ENCODE peak calls at places on chromosomes 16 and 17, in eight cellular contexts. W is K562, L is sigmoid colon, I is stomach, H is esophagus muscularis mucosa, C is H1, F is suprapubic skin, Z is SK-N-SH. D is an unnamed sample.

GRCh38 chr17:78124081-78124835 is 4.3 kb downstream of the TMC6 start:
- DNase-seq in Z (no peak), I (no peak), W (no peak), L (no peak), C (no peak), F (no peak), H (no peak), D (peak)

GRCh38 chr16:11681977-11682654 is 13.9 kb downstream of the SNN start:
- DNase-seq in H (no peak), F (peak), L (peak), Z (no peak), C (no peak), W (no peak), I (peak), D (peak)

GRCh38 chr16:2836646-2837508 is 6.8 kb downstream of the ZG16B start:
- DNase-seq in H (no peak), Z (no peak), L (no peak), W (no peak), I (no peak), F (no peak), C (no peak), D (no peak)

GRCh38 chr17:67671492-67671891 is 46.2 kb upstream of the NOL11 start:
- DNase-seq in I (peak), C (no peak), H (no peak), Z (peak), W (no peak), L (no peak), F (no peak), D (no peak)

GRCh38 chr17:59335685-59336084 is 4.2 kb downstream of the YPEL2 start:
- DNase-seq in Z (no peak), L (no peak), H (no peak), F (no peak), W (no peak), C (no peak), I (no peak), D (no peak)

GRCh38 chr17:65677932-65678331 is 116.5 kb upstream of the AXIN2 start:
- DNase-seq in W (no peak), I (no peak), L (no peak), H (no peak), F (no peak), C (no peak), Z (no peak), D (no peak)

GRCh38 chr17:41917192-41917591 is 1.6 kb downstream of the ACLY start:
- DNase-seq in W (no peak), I (no peak), C (no peak), L (no peak), H (no peak), F (no peak), Z (no peak), D (no peak)

GRCh38 chr17:73691321-73691766 is 47.1 kb upstream of the SDK2 start:
- DNase-seq in L (no peak), W (no peak), I (no peak), F (no peak), Z (no peak), H (peak), C (peak), D (no peak)

GRCh38 chr16:46573008-46573833 is 48.0 kb downstream of the SHCBP1 start:
- DNase-seq in I (no peak), Z (no peak), F (no peak), C (no peak), L (no peak), H (no peak), W (peak), D (no peak)

GRCh38 chr16:15660203-15660601 is 10.2 kb downstream of the NDE1 start:
- DNase-seq in W (no peak), C (no peak), L (peak), F (no peak), Z (no peak), I (no peak), H (no peak), D (no peak)

GRCh38 chr17:40533896-40534295 is 31.4 kb downstream of the CCR7 start:
- DNase-seq in L (peak), I (no peak), C (no peak), F (no peak), W (no peak), Z (no peak), H (no peak), D (no peak)

GRCh38 chr16:29804455-29805231 is 1.7 kb upstream of the MAZ start:
- DNase-seq in L (peak), C (no peak), H (no peak), F (no peak), Z (no peak), I (peak), W (peak), D (peak)

GRCh38 chr17:419073-419735 is 66.6 kb upstream of the RPH3AL start:
- DNase-seq in C (no peak), I (no peak), L (no peak), F (no peak), Z (no peak), H (no peak), W (no peak), D (peak)

GRCh38 chr16:3793161-3793576 is 75.8 kb upstream of the TRAP1 start:
- DNase-seq in W (no peak), Z (no peak), C (no peak), L (peak), F (peak), H (no peak), I (no peak), D (no peak)

GRCh38 chr17:35799942-35800341 is 4.5 kb upstream of the MMP28 start:
- DNase-seq in Z (peak), L (peak), H (no peak), W (no peak), F (no peak), I (peak), C (no peak), D (peak)

GRCh38 chr17:81722184-81723120 is 10.4 kb downstream of the SLC25A10 start:
- DNase-seq in H (no peak), W (peak), I (peak), L (peak), C (peak), Z (peak), F (no peak), D (peak)

GRCh38 chr17:17806035-17806434 is 30.8 kb downstream of the SREBF1 start:
- DNase-seq in H (no peak), Z (no peak), W (no peak), L (no peak), I (no peak), C (no peak), F (no peak), D (no peak)

GRCh38 chr17:50047488-50048126 is 8.3 kb upstream of the ITGA3 start:
- DNase-seq in L (no peak), H (no peak), C (no peak), I (no peak), Z (no peak), W (no peak), F (no peak), D (no peak)

GRCh38 chr16:27436065-27436464 is 34.1 kb downstream of the IL21R start:
- DNase-seq in W (no peak), I (no peak), C (peak), H (peak), Z (no peak), F (peak), L (peak), D (no peak)

GRCh38 chr16:54175169-54175551 is 111.4 kb downstream of the IRX3 start:
- DNase-seq in Z (no peak), F (no peak), H (no peak), I (no peak), C (no peak), L (no peak), W (no peak), D (no peak)

GRCh38 chr17:58362368-58363014 is 10.5 kb upstream of the SUPT4H1 start:
- DNase-seq in H (no peak), C (no peak), W (no peak), L (no peak), I (no peak), F (no peak), Z (no peak), D (no peak)

GRCh38 chr17:50428831-50429424 is 2.9 kb downstream of the ACSF2 start:
- DNase-seq in I (no peak), F (no peak), C (no peak), W (no peak), H (no peak), L (no peak), Z (no peak), D (peak)

GRCh38 chr16:56090076-56090475 is 101.2 kb upstream of the GNAO1 start:
- DNase-seq in I (no peak), F (no peak), Z (no peak), W (no peak), C (no peak), H (no peak), L (no peak), D (no peak)

GRCh38 chr17:51640108-51640622 is 379.8 kb downstream of the UTP18 start:
- DNase-seq in L (no peak), W (peak), H (no peak), Z (peak), I (no peak), F (no peak), C (peak), D (no peak)

GRCh38 chr16:82865412-82865811 is 238.6 kb downstream of the CDH13 start:
- DNase-seq in C (no peak), W (no peak), L (no peak), Z (no peak), F (no peak), H (no peak), I (no peak), D (no peak)

GRCh38 chr17:33968350-33969044 is 286.6 kb upstream of the CCL2 start:
- DNase-seq in W (peak), L (no peak), C (no peak), F (no peak), H (no peak), I (no peak), Z (no peak), D (no peak)

GRCh38 chr17:8922923-8923322 is 42.6 kb downstream of the PIK3R5 start:
- DNase-seq in W (no peak), I (no peak), Z (no peak), L (no peak), H (peak), F (no peak), C (no peak), D (no peak)

GRCh38 chr17:33057564-33057963 is 65.9 kb downstream of the SPACA3 start:
- DNase-seq in Z (no peak), C (no peak), W (no peak), I (no peak), F (no peak), H (no peak), L (no peak), D (no peak)

GRCh38 chr16:28204622-28205021 is 7.1 kb downstream of the XPO6 start:
- DNase-seq in H (no peak), F (no peak), C (no peak), I (no peak), L (no peak), W (no peak), Z (no peak), D (no peak)

GRCh38 chr17:68498479-68499326 is 13.5 kb upstream of the PRKAR1A start:
- DNase-seq in L (no peak), I (peak), Z (peak), H (no peak), W (no peak), F (no peak), C (no peak), D (no peak)

GRCh38 chr17:40015005-40015997 is at the start of gene CSF3:
- DNase-seq in F (no peak), L (no peak), Z (peak), H (no peak), C (no peak), I (peak), W (no peak), D (peak)

GRCh38 chr17:83176272-83176955 is 97.0 kb downstream of the METRNL start:
- DNase-seq in L (peak), H (no peak), C (peak), F (no peak), I (no peak), W (no peak), Z (no peak), D (no peak)

GRCh38 chr16:85360323-85361277 is 248.3 kb upstream of the CIBAR2 start:
- DNase-seq in F (no peak), C (no peak), H (no peak), I (peak), L (peak), W (no peak), Z (peak), D (peak)

GRCh38 chr16:67444259-67445125 is 13.6 kb downstream of the HSD11B2 start:
- DNase-seq in I (no peak), W (no peak), F (no peak), C (no peak), H (no peak), L (no peak), Z (no peak), D (no peak)

GRCh38 chr17:489758-490329 is 137.2 kb upstream of the RPH3AL start:
- DNase-seq in F (no peak), C (peak), L (peak), Z (peak), W (peak), H (no peak), I (peak), D (peak)

GRCh38 chr16:88316941-88317618 is 65.7 kb upstream of the ZNF469 start:
- DNase-seq in Z (no peak), L (no peak), I (no peak), C (no peak), F (no peak), W (no peak), H (no peak), D (no peak)

GRCh38 chr16:58464047-58464915 is 35.7 kb upstream of the NDRG4 start:
- DNase-seq in W (no peak), Z (peak), H (no peak), C (peak), F (no peak), I (peak), L (no peak), D (no peak)

GRCh38 chr17:41697122-41697962 is 8.7 kb downstream of the EIF1 start:
- DNase-seq in C (no peak), Z (no peak), W (no peak), H (peak), I (peak), F (peak), L (peak), D (peak)

GRCh38 chr16:66619534-66620418 is 15.3 kb downstream of the CMTM3 start:
- DNase-seq in W (no peak), I (no peak), C (no peak), H (no peak), Z (no peak), F (no peak), L (no peak), D (no peak)

DNA sequence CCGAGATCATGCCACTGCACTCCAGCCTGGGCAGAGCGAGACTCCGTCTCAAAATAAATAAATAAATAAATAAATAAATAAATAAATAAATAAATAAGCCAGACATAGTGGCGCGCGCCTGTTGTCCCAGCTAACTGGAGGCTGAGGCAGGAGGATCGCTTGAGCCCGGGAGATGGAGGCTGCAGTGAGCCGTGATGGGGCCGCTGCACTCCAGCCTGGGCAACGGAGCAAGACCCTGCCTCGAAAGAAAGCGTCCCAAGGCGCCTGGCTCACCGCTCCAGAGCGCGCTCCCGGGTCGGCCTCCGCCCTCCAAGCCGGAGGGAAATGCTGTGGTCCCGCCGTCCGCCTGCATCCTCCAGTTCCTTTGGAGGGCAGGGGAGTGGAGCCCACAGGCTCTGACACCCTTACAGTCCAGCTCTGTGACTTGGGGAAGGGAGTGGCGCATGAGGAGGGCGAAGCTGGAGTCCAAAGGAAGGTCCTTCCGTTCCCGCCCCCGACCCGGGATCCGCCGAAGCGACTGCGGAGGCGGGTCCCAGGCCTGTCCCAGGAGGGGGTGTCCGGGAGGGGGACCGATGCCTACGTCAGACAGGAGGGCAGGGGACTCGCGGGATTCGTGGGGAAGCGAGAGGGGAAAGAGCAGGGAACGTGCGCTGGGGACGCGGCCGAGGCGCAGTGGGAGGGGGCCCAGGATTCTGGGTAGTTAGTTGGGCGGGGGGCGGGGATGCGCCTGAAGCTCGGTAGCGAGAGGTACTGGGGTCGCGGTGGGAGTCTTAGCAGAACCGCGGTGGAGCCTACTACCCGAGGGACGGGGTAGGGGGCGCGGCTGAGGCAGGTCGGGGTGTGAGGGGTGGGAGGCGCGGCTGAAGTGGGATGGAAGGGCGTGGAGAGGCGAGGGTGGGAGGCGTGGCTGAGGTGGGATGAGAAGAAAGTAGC is 8.4 kb upstream of the TRPV2 start:
- DNase-seq in I (no peak), L (no peak), Z (peak), F (no peak), W (peak), C (peak), H (no peak), D (peak)
- TF ChIP-seq EP300 in I (no peak), L (no peak), Z (no peak), F (no peak), W (no peak), C (no peak), H (no peak), D (no peak)

DNA sequence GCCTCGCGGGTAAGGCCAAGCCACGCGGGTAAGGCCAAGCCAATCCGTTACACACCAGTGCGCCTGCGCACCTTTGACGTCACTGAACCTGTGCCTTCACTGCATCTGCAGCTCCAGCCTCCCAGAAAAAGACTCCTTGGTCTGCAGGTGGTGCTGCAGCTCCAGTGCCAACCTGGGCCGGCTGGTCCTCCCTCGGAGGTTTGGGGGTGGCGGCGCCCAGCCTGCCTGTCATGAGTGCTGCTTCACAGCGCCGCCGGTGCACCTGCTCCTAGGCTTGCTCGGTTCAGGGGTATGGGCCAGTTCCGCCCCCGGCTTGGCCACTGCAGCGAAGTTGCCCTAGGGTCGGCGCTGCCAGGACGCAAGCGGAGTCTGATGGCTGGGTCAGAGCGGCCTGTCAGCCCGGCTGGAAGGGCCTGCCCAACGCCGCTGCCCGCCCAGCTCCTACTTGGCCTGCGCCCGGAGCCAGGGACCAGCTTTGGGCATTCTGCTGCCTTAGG is 146.6 kb downstream of the USP22 start:
- DNase-seq in F (no peak), Z (no peak), L (peak), W (no peak), H (no peak), C (no peak), I (peak), D (peak)
- TF ChIP-seq CTCF in F (no peak), Z (no peak), L (no peak), W (no peak), H (no peak), C (peak), I (no peak), D (no peak)

GRCh38 chr16:9109255-9109654 is 17.8 kb downstream of the HAPSTR1 start:
- DNase-seq in C (no peak), H (no peak), Z (no peak), F (no peak), W (no peak), I (no peak), L (no peak), D (no peak)
- TF ChIP-seq POLR2AphosphoS5 in C (no peak), H (no peak), Z (no peak), F (no peak), W (no peak), I (no peak), L (no peak), D (no peak)

GRCh38 chr17:14886200-14886739 is 378.9 kb downstream of the PMP22 start:
- DNase-seq in W (no peak), I (no peak), C (no peak), Z (no peak), L (no peak), F (no peak), H (no peak), D (no peak)
- TF ChIP-seq EP300 in W (no peak), I (no peak), C (no peak), Z (no peak), L (no peak), F (no peak), H (no peak), D (no peak)

GRCh38 chr16:87192418-87193073 is 124.6 kb downstream of the C16orf95 start:
- DNase-seq in Z (no peak), H (no peak), C (no peak), I (no peak), L (no peak), F (no peak), W (no peak), D (no peak)

GRCh38 chr16:87188104-87188503 is 129.1 kb downstream of the C16orf95 start:
- DNase-seq in I (no peak), C (no peak), L (no peak), F (no peak), Z (no peak), W (no peak), H (no peak), D (no peak)

GRCh38 chr16:87186876-87187533 is 130.2 kb downstream of the C16orf95 start:
- DNase-seq in W (no peak), Z (no peak), F (no peak), C (no peak), I (no peak), H (no peak), L (no peak), D (no peak)

GRCh38 chr16:87189426-87189825 is 127.8 kb downstream of the C16orf95 start:
- DNase-seq in W (no peak), H (no peak), C (no peak), I (no peak), Z (no peak), L (no peak), F (no peak), D (no peak)

GRCh38 chr16:87190288-87191240 is 126.6 kb downstream of the C16orf95 start:
- DNase-seq in W (no peak), H (no peak), Z (no peak), C (no peak), I (no peak), F (no peak), L (no peak), D (no peak)
- TF ChIP-seq CTCF in W (peak), H (no peak), Z (no peak), C (no peak), I (no peak), F (no peak), L (no peak), D (no peak)

GRCh38 chr17:80067393-80067986 is 31.0 kb downstream of the CCDC40 start:
- DNase-seq in L (no peak), H (no peak), C (no peak), F (no peak), I (no peak), W (no peak), Z (no peak), D (no peak)

GRCh38 chr17:80071116-80071980 is 30.0 kb upstream of the GAA start:
- DNase-seq in C (no peak), H (no peak), W (no peak), Z (no peak), F (no peak), L (peak), I (peak), D (peak)

GRCh38 chr17:80070375-80071115 is 30.8 kb upstream of the GAA start:
- DNase-seq in C (no peak), W (no peak), Z (no peak), H (no peak), I (no peak), F (no peak), L (no peak), D (no peak)

GRCh38 chr17:80069886-80070177 is 31.5 kb upstream of the GAA start:
- DNase-seq in I (no peak), C (no peak), W (no peak), L (no peak), Z (no peak), H (no peak), F (no peak), D (no peak)

GRCh38 chr17:80068301-80069160 is 32.1 kb downstream of the CCDC40 start:
- DNase-seq in H (no peak), W (peak), F (no peak), L (peak), Z (peak), I (peak), C (no peak), D (no peak)
- TF ChIP-seq POLR2AphosphoS5 in H (peak), W (no peak), F (no peak), L (peak), Z (no peak), I (peak), C (no peak), D (no peak)

GRCh38 chr16:50399411-50399810 is 30.6 kb upstream of the BRD7 start:
- DNase-seq in Z (no peak), I (no peak), L (no peak), C (no peak), F (no peak), W (no peak), H (peak), D (no peak)

GRCh38 chr16:50400312-50400966 is 31.7 kb upstream of the BRD7 start:
- DNase-seq in F (no peak), L (no peak), Z (no peak), C (no peak), W (no peak), I (no peak), H (peak), D (no peak)

GRCh38 chr16:50401355-50401754 is 32.6 kb upstream of the BRD7 start:
- DNase-seq in I (no peak), L (no peak), F (no peak), C (no peak), Z (no peak), W (no peak), H (peak), D (no peak)

GRCh38 chr16:50402298-50402895 is 33.6 kb upstream of the BRD7 start:
- DNase-seq in Z (no peak), C (no peak), L (no peak), W (no peak), F (no peak), I (no peak), H (peak), D (no peak)

GRCh38 chr16:50400967-50401348 is 32.2 kb upstream of the BRD7 start:
- DNase-seq in L (no peak), C (no peak), H (peak), F (no peak), I (no peak), Z (no peak), W (no peak), D (no peak)
- TF ChIP-seq EP300 in L (no peak), C (no peak), H (no peak), F (no peak), I (no peak), Z (no peak), W (no peak), D (no peak)